ENCODE peak calls at places on chromosomes 3 and 15, in nine cellular contexts. R is fibroblast of lung; T is CD8-positive, alpha-beta T cell; S is IMR-90; F is fibroblast of villous mesenchyme; B is colonic mucosa; W is foreskin fibroblast; Z is stomach; Q is pancreas. K is an unnamed sample.

GRCh38 chr3:5677560-5677959 is 490.1 kb downstream of the EDEM1 start:
- DNase-seq in R (no peak), T (no peak), S (no peak), F (no peak), B (no peak), W (no peak), Z (no peak), Q (no peak), K (no peak)

GRCh38 chr3:54353547-54354339 is 231.4 kb downstream of the CACNA2D3 start:
- DNase-seq in R (peak), T (no peak), S (no peak), F (no peak), B (no peak), W (no peak), Z (no peak), Q (no peak), K (no peak)

GRCh38 chr3:193563999-193564398 is 9.3 kb upstream of the ATP13A4 start:
- DNase-seq in R (no peak), T (no peak), S (no peak), F (no peak), B (peak), W (no peak), Z (peak), Q (no peak), K (no peak)

GRCh38 chr15:41115652-41116115 is 396 bp downstream of the INO80 start:
- DNase-seq in R (peak), T (peak), S (peak), F (peak), B (peak), W (peak), Z (peak), Q (peak), K (peak)

GRCh38 chr15:63155486-63155885 is 1.8 kb downstream of the RPS27L start:
- DNase-seq in R (no peak), T (no peak), S (no peak), F (no peak), B (no peak), W (no peak), Z (no peak), Q (no peak), K (no peak)

GRCh38 chr3:60337421-60337820 is 913.8 kb downstream of the FHIT start:
- DNase-seq in R (no peak), T (no peak), S (no peak), F (no peak), B (no peak), W (no peak), Z (no peak), Q (no peak), K (no peak)

GRCh38 chr3:4492240-4493007 is 724 bp upstream of the ITPR1 start:
- DNase-seq in R (peak), T (peak), S (peak), F (peak), B (peak), W (peak), Z (peak), Q (peak), K (peak)

GRCh38 chr3:34396288-34396687 is 597.9 kb downstream of the PDCD6IP start:
- DNase-seq in R (no peak), T (no peak), S (no peak), F (no peak), B (no peak), W (no peak), Z (no peak), Q (no peak), K (no peak)

GRCh38 chr3:176359211-176359610 is 838.1 kb downstream of the TBL1XR1 start:
- DNase-seq in R (no peak), T (no peak), S (no peak), F (no peak), B (no peak), W (no peak), Z (no peak), Q (no peak), K (no peak)

GRCh38 chr3:49346797-49347251 is 7.0 kb upstream of the USP4 start:
- DNase-seq in R (peak), T (no peak), S (peak), F (no peak), B (no peak), W (peak), Z (no peak), Q (no peak), K (no peak)

GRCh38 chr15:101723161-101723873 is 956 bp downstream of the TARS3 start:
- DNase-seq in R (peak), T (peak), S (peak), F (peak), B (peak), W (peak), Z (no peak), Q (no peak), K (no peak)

GRCh38 chr15:96234109-96234892 is 96.2 kb upstream of the NR2F2 start:
- DNase-seq in R (peak), T (no peak), S (peak), F (peak), B (no peak), W (peak), Z (no peak), Q (no peak), K (no peak)

GRCh38 chr3:46921871-46922271 is 44.4 kb downstream of the PTH1R start:
- DNase-seq in R (no peak), T (no peak), S (no peak), F (no peak), B (no peak), W (no peak), Z (no peak), Q (no peak), K (no peak)

GRCh38 chr3:39105687-39106063 is 1.8 kb downstream of the GORASP1 start:
- DNase-seq in R (no peak), T (no peak), S (no peak), F (no peak), B (no peak), W (no peak), Z (no peak), Q (no peak), K (no peak)

GRCh38 chr3:193545304-193545703 is 9.4 kb downstream of the ATP13A4 start:
- DNase-seq in R (no peak), T (no peak), S (no peak), F (no peak), B (no peak), W (no peak), Z (no peak), Q (no peak), K (no peak)

GRCh38 chr3:72982653-72983366 is 13.8 kb upstream of the PPP4R2 start:
- DNase-seq in R (no peak), T (no peak), S (no peak), F (no peak), B (no peak), W (no peak), Z (no peak), Q (no peak), K (no peak)

GRCh38 chr15:101122806-101123205 is 129.0 kb downstream of the CHSY1 start:
- DNase-seq in R (no peak), T (no peak), S (no peak), F (no peak), B (no peak), W (no peak), Z (no peak), Q (no peak), K (no peak)

GRCh38 chr15:86915811-86916331 is 836.2 kb downstream of the AGBL1 start:
- DNase-seq in R (peak), T (no peak), S (peak), F (peak), B (no peak), W (no peak), Z (no peak), Q (no peak), K (no peak)

GRCh38 chr15:94297543-94297942 is 66.2 kb downstream of the MCTP2 start:
- DNase-seq in R (no peak), T (no peak), S (no peak), F (peak), B (peak), W (no peak), Z (no peak), Q (no peak), K (no peak)

GRCh38 chr3:180860180-180860858 is 52.2 kb upstream of the FXR1 start:
- DNase-seq in R (no peak), T (no peak), S (no peak), F (no peak), B (no peak), W (no peak), Z (no peak), Q (no peak), K (no peak)

GRCh38 chr3:69370156-69370944 is 15.5 kb downstream of the FRMD4B start:
- DNase-seq in R (no peak), T (no peak), S (no peak), F (no peak), B (peak), W (peak), Z (peak), Q (peak), K (no peak)

GRCh38 chr3:55631766-55632331 is 144.7 kb upstream of the WNT5A start:
- DNase-seq in R (no peak), T (no peak), S (no peak), F (no peak), B (no peak), W (no peak), Z (no peak), Q (no peak), K (no peak)

GRCh38 chr3:163327086-163327485 is 1751.2 kb downstream of the SI start:
- DNase-seq in R (no peak), T (no peak), S (no peak), F (no peak), B (no peak), W (no peak), Z (no peak), Q (no peak), K (no peak)

GRCh38 chr15:74793135-74794028 is 11.5 kb downstream of the CSK start:
- DNase-seq in R (peak), T (peak), S (no peak), F (no peak), B (no peak), W (no peak), Z (no peak), Q (no peak), K (no peak)

GRCh38 chr15:90101130-90101968 is 919 bp downstream of the IDH2 start:
- DNase-seq in R (peak), T (peak), S (no peak), F (peak), B (peak), W (no peak), Z (peak), Q (peak), K (peak)

GRCh38 chr3:108125550-108126071 is 34.8 kb upstream of the CD47 start:
- DNase-seq in R (no peak), T (peak), S (no peak), F (no peak), B (no peak), W (no peak), Z (no peak), Q (no peak), K (peak)

GRCh38 chr15:64430000-64430735 is 30.2 kb upstream of the ZNF609 start:
- DNase-seq in R (peak), T (peak), S (peak), F (peak), B (peak), W (peak), Z (no peak), Q (no peak), K (no peak)

GRCh38 chr3:194447161-194447560 is 39.6 kb downstream of the ATP13A3 start:
- DNase-seq in R (peak), T (no peak), S (no peak), F (no peak), B (no peak), W (no peak), Z (peak), Q (no peak), K (no peak)

GRCh38 chr15:33994005-33994615 is 25.8 kb downstream of the CHRM5 start:
- DNase-seq in R (peak), T (no peak), S (peak), F (peak), B (no peak), W (no peak), Z (no peak), Q (no peak), K (no peak)

GRCh38 chr3:193560091-193560490 is 5.4 kb upstream of the ATP13A4 start:
- DNase-seq in R (no peak), T (no peak), S (no peak), F (no peak), B (no peak), W (no peak), Z (no peak), Q (no peak), K (no peak)

GRCh38 chr15:68774521-68775293 is 46.0 kb downstream of the ANP32A start:
- DNase-seq in R (peak), T (no peak), S (no peak), F (no peak), B (no peak), W (no peak), Z (no peak), Q (no peak), K (no peak)

GRCh38 chr3:72487078-72487765 is 361.0 kb downstream of the SHQ1 start:
- DNase-seq in R (peak), T (no peak), S (peak), F (peak), B (peak), W (peak), Z (peak), Q (peak), K (no peak)

GRCh38 chr3:62923092-62923491 is 47.9 kb upstream of the CADPS start:
- DNase-seq in R (peak), T (no peak), S (no peak), F (peak), B (peak), W (peak), Z (no peak), Q (no peak), K (no peak)

GRCh38 chr3:114143817-114144216 is 35.0 kb downstream of the DRD3 start:
- DNase-seq in R (peak), T (no peak), S (no peak), F (no peak), B (no peak), W (no peak), Z (no peak), Q (no peak), K (no peak)

GRCh38 chr15:71591057-71591456 is 219.3 kb upstream of the NR2E3 start:
- DNase-seq in R (no peak), T (no peak), S (no peak), F (no peak), B (no peak), W (no peak), Z (no peak), Q (no peak), K (no peak)
- TF ChIP-seq CTCF in R (peak), T (no peak), S (no peak), F (peak), B (no peak), W (no peak), Z (no peak), Q (no peak), K (no peak)

DNA sequence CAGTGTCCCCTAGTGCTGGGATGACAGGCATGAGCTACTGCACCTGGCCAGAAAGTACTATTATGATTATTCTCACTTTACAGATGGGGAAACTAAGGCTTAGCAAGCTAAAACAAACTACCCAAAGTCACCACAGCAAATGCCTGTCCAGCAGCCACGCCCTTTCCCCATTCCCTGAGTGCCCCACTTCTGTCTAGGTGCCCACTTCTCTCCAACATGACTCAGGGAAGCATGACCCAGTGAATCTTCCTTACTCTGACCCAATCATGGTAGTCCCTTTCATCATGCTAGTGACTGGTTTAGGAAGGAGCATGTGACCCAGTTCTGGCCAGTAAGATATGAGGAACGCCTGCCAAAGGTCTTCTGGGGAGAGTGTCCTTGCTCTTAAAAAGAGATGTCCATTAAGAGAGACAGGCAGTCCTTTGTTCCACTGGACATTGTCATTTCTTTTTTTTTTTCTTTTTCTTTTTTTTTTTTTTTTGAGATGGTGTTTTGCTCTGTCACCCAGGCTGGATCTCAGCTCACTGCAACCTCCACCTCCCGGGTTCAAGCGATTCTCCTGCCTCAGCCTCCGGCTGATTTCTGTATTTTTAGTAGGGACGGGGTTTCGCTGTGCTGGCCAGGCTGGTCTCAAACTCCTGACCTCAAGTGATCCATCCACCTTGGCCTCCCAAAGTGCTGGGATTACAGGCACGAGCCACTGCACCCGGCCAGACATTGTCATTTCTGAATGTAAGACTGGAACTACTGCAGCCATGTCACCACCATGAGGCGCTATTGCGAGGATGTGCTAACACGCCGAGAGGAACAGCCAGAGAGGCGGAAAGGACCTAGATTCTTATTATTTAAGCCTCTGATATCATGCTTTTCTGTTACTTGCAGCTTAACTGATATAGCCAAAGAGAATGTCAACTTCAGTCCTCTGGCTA is 19.8 kb downstream of the MEGF11 start:
- DNase-seq in R (peak), T (no peak), S (no peak), F (no peak), B (no peak), W (no peak), Z (no peak), Q (no peak), K (no peak)
- TF ChIP-seq CTCF in R (no peak), T (no peak), S (no peak), F (no peak), B (no peak), W (no peak), Z (no peak), Q (no peak), K (no peak)

GRCh38 chr3:40899286-40899712 is 300.0 kb upstream of the CTNNB1 start:
- DNase-seq in R (peak), T (no peak), S (no peak), F (no peak), B (no peak), W (no peak), Z (no peak), Q (no peak), K (no peak)

DNA sequence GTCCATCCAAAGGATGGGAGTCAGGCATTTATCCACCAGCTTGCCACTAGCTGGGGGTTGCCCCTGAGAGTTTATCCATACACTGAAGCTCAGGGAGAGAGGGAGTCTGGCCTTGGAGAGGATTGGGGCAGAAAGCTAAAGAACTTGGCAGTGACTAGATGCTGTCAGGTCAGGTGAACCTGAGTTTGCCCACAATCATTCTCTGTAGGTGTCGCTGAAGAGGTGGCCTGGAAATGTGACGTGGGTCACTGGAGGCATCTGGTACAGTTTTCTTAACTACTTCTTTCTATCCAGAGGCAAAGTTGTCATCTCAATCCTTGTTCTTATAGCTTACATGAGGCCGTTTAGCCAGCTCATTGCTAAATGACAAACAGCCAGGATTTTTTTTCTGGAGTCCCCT is 298.0 kb upstream of the CTNNB1 start:
- DNase-seq in R (no peak), T (no peak), S (no peak), F (no peak), B (no peak), W (no peak), Z (no peak), Q (no peak), K (no peak)
- TF ChIP-seq CTCF in R (no peak), T (no peak), S (no peak), F (no peak), B (no peak), W (no peak), Z (no peak), Q (no peak), K (no peak)

DNA sequence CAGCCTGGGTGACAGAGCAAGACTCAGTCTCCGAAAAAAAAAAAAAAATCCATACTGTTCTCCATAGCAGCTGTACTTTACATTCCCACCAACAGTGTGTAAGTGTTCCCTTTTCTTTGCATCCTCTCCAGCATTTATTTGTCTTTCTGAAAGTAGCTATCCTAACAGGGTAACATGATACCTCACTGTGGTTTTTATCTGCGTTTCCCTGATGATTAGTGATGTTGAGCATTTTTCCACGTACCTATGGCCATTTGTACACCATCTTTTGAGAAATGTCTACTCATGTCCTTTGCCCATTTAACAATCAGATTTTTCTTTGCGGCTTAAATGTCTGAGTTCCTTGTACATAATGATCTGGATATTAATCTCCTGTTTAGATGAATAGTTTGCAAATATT is 119.3 kb downstream of the RFX7 start:
- DNase-seq in R (peak), T (no peak), S (peak), F (no peak), B (no peak), W (no peak), Z (no peak), Q (no peak), K (no peak)
- TF ChIP-seq CTCF in R (no peak), T (no peak), S (no peak), F (no peak), B (no peak), W (no peak), Z (no peak), Q (no peak), K (no peak)